ENCODE peak calls at places on chromosomes 4 and X, in nine cellular contexts. Y, T, I, S, U, B, G, O and V are unnamed samples.

GRCh38 chr4:82899339-82899738 is 1.2 kb upstream of the THAP9 start:
- DNase-seq in B (no peak), I (no peak), Y (no peak), U (no peak), T (no peak), S (no peak), G (no peak), O (no peak), V (no peak)

GRCh38 chr4:17142232-17142711 is 243.8 kb upstream of the LDB2 start:
- DNase-seq in Y (no peak), G (no peak), S (no peak), T (peak), U (peak), I (no peak), O (no peak), B (no peak), V (no peak)

GRCh38 chrX:116961872-116962582 is 499.3 kb upstream of the CT83 start:
- DNase-seq in O (no peak), Y (no peak), G (no peak), S (no peak), I (peak), U (no peak), B (no peak), T (no peak), V (no peak)

GRCh38 chr4:174631901-174632758 is 109.8 kb upstream of the HPGD start:
- DNase-seq in G (no peak), Y (no peak), B (no peak), T (peak), I (peak), S (no peak), U (no peak), O (no peak), V (no peak)

GRCh38 chr4:25343671-25344070 is 31.1 kb downstream of the ZCCHC4 start:
- DNase-seq in T (no peak), U (no peak), B (no peak), Y (no peak), O (no peak), I (no peak), S (no peak), G (no peak), V (no peak)

GRCh38 chr4:125801373-125801772 is 486.6 kb downstream of the FAT4 start:
- DNase-seq in Y (no peak), I (no peak), S (no peak), U (no peak), B (no peak), O (no peak), T (no peak), G (no peak), V (no peak)

GRCh38 chr4:33709247-33709646 is 2535.1 kb downstream of the ARAP2 start:
- DNase-seq in Y (no peak), I (no peak), T (no peak), U (no peak), O (no peak), B (no peak), G (no peak), S (no peak), V (no peak)

GRCh38 chr4:113292371-113293042 is 243.1 kb downstream of the ANK2 start:
- DNase-seq in G (no peak), U (peak), T (no peak), I (peak), S (peak), O (no peak), Y (no peak), B (no peak), V (no peak)

GRCh38 chr4:7782783-7783182 is 156.9 kb downstream of the AFAP1 start:
- DNase-seq in O (no peak), Y (no peak), G (no peak), T (no peak), I (no peak), B (no peak), U (no peak), S (no peak), V (peak)

GRCh38 chr4:110611968-110612447 is 10.9 kb downstream of the PITX2 start:
- DNase-seq in O (no peak), B (no peak), S (no peak), G (no peak), U (no peak), I (peak), Y (peak), T (no peak), V (no peak)

GRCh38 chr4:7041851-7042696 is 1.1 kb upstream of the TADA2B start:
- DNase-seq in S (peak), Y (peak), T (no peak), G (no peak), I (peak), U (peak), B (peak), O (no peak), V (peak)

GRCh38 chr4:67575232-67575888 is 16.8 kb downstream of the STAP1 start:
- DNase-seq in U (no peak), I (peak), G (no peak), T (no peak), S (no peak), B (no peak), O (no peak), Y (peak), V (peak)